ENCODE peak calls at places on chromosomes 3 and 15, in eight cellular contexts. One of them, this sample, is unnamed.

GRCh38 chr3:108877906-108878305 is 55.3 kb downstream of the TRAT1 start:
- DNase-seq in transverse colon: no peak
- DNase-seq in Kasumi-1: no peak
- DNase-seq in fibroblast of the conjunctiva: no peak
- DNase-seq in GM03348: no peak
- DNase-seq in hippocampal formation: no peak
- DNase-seq in stimulated activated CD4-positive, alpha-beta T cell treated with anti-CD3 and anti-CD28 coated beads, TNF-alpha, amount 100 ng/mL, for 24 hours: no peak
- DNase-seq in hepatocyte: no peak
- DNase-seq in this sample: no peak

GRCh38 chr3:48268381-48268935 is 27.6 kb downstream of the ZNF589 start:
- DNase-seq in transverse colon: peak
- DNase-seq in fibroblast of the conjunctiva: no peak
- DNase-seq in stimulated activated CD4-positive, alpha-beta T cell treated with anti-CD3 and anti-CD28 coated beads, TNF-alpha, amount 100 ng/mL, for 24 hours: peak
- DNase-seq in hepatocyte: peak
- DNase-seq in Kasumi-1: no peak
- DNase-seq in hippocampal formation: no peak
- DNase-seq in GM03348: no peak
- DNase-seq in this sample: no peak

GRCh38 chr3:46846624-46847542 is 16.4 kb downstream of the MYL3 start:
- DNase-seq in hepatocyte: no peak
- DNase-seq in transverse colon: no peak
- DNase-seq in hippocampal formation: no peak
- DNase-seq in GM03348: no peak
- DNase-seq in fibroblast of the conjunctiva: no peak
- DNase-seq in stimulated activated CD4-positive, alpha-beta T cell treated with anti-CD3 and anti-CD28 coated beads, TNF-alpha, amount 100 ng/mL, for 24 hours: no peak
- DNase-seq in Kasumi-1: no peak
- DNase-seq in this sample: no peak

GRCh38 chr3:153970047-153970446 is 151.1 kb upstream of the ARHGEF26 start:
- DNase-seq in Kasumi-1: no peak
- DNase-seq in hippocampal formation: no peak
- DNase-seq in GM03348: no peak
- DNase-seq in transverse colon: no peak
- DNase-seq in stimulated activated CD4-positive, alpha-beta T cell treated with anti-CD3 and anti-CD28 coated beads, TNF-alpha, amount 100 ng/mL, for 24 hours: no peak
- DNase-seq in fibroblast of the conjunctiva: no peak
- DNase-seq in hepatocyte: no peak
- DNase-seq in this sample: no peak

GRCh38 chr3:28348286-28348636 is 260 bp upstream of the ZCWPW2 start:
- DNase-seq in transverse colon: no peak
- DNase-seq in Kasumi-1: no peak
- DNase-seq in fibroblast of the conjunctiva: peak
- DNase-seq in stimulated activated CD4-positive, alpha-beta T cell treated with anti-CD3 and anti-CD28 coated beads, TNF-alpha, amount 100 ng/mL, for 24 hours: no peak
- DNase-seq in hippocampal formation: no peak
- DNase-seq in hepatocyte: no peak
- DNase-seq in GM03348: peak
- DNase-seq in this sample: no peak

GRCh38 chr15:37035349-37035748 is 65.0 kb downstream of the MEIS2 start:
- DNase-seq in transverse colon: no peak
- DNase-seq in hippocampal formation: no peak
- DNase-seq in GM03348: peak
- DNase-seq in hepatocyte: no peak
- DNase-seq in Kasumi-1: no peak
- DNase-seq in stimulated activated CD4-positive, alpha-beta T cell treated with anti-CD3 and anti-CD28 coated beads, TNF-alpha, amount 100 ng/mL, for 24 hours: no peak
- DNase-seq in fibroblast of the conjunctiva: no peak
- DNase-seq in this sample: no peak

GRCh38 chr3:116306720-116307119 is 138.6 kb downstream of the LSAMP start:
- DNase-seq in Kasumi-1: no peak
- DNase-seq in hippocampal formation: no peak
- DNase-seq in hepatocyte: no peak
- DNase-seq in fibroblast of the conjunctiva: no peak
- DNase-seq in stimulated activated CD4-positive, alpha-beta T cell treated with anti-CD3 and anti-CD28 coated beads, TNF-alpha, amount 100 ng/mL, for 24 hours: no peak
- DNase-seq in GM03348: no peak
- DNase-seq in transverse colon: no peak
- DNase-seq in this sample: no peak

GRCh38 chr3:129002573-129003569 is 1.8 kb downstream of the EFCC1 start:
- DNase-seq in fibroblast of the conjunctiva: no peak
- DNase-seq in stimulated activated CD4-positive, alpha-beta T cell treated with anti-CD3 and anti-CD28 coated beads, TNF-alpha, amount 100 ng/mL, for 24 hours: no peak
- DNase-seq in Kasumi-1: no peak
- DNase-seq in transverse colon: no peak
- DNase-seq in GM03348: no peak
- DNase-seq in hepatocyte: no peak
- DNase-seq in hippocampal formation: no peak
- DNase-seq in this sample: no peak

GRCh38 chr3:74631341-74631740 is 16.9 kb upstream of the CNTN3 start:
- DNase-seq in hepatocyte: no peak
- DNase-seq in hippocampal formation: no peak
- DNase-seq in Kasumi-1: no peak
- DNase-seq in transverse colon: no peak
- DNase-seq in fibroblast of the conjunctiva: no peak
- DNase-seq in GM03348: peak
- DNase-seq in stimulated activated CD4-positive, alpha-beta T cell treated with anti-CD3 and anti-CD28 coated beads, TNF-alpha, amount 100 ng/mL, for 24 hours: no peak
- DNase-seq in this sample: no peak

GRCh38 chr15:39362832-39363561 is 217.9 kb upstream of the THBS1 start:
- DNase-seq in fibroblast of the conjunctiva: peak
- DNase-seq in stimulated activated CD4-positive, alpha-beta T cell treated with anti-CD3 and anti-CD28 coated beads, TNF-alpha, amount 100 ng/mL, for 24 hours: no peak
- DNase-seq in GM03348: peak
- DNase-seq in hippocampal formation: no peak
- DNase-seq in hepatocyte: peak
- DNase-seq in Kasumi-1: no peak
- DNase-seq in transverse colon: no peak
- DNase-seq in this sample: no peak

GRCh38 chr3:122615303-122615702 is 37.9 kb downstream of the PARP15 start:
- DNase-seq in Kasumi-1: no peak
- DNase-seq in hepatocyte: no peak
- DNase-seq in hippocampal formation: no peak
- DNase-seq in GM03348: no peak
- DNase-seq in transverse colon: no peak
- DNase-seq in stimulated activated CD4-positive, alpha-beta T cell treated with anti-CD3 and anti-CD28 coated beads, TNF-alpha, amount 100 ng/mL, for 24 hours: no peak
- DNase-seq in fibroblast of the conjunctiva: no peak
- DNase-seq in this sample: no peak

GRCh38 chr3:38084019-38084968 is 45.3 kb downstream of the DLEC1 start:
- DNase-seq in fibroblast of the conjunctiva: no peak
- DNase-seq in GM03348: peak
- DNase-seq in hippocampal formation: no peak
- DNase-seq in hepatocyte: peak
- DNase-seq in Kasumi-1: no peak
- DNase-seq in stimulated activated CD4-positive, alpha-beta T cell treated with anti-CD3 and anti-CD28 coated beads, TNF-alpha, amount 100 ng/mL, for 24 hours: peak
- DNase-seq in transverse colon: no peak
- DNase-seq in this sample: no peak

GRCh38 chr3:138493804-138494606 is 59.6 kb downstream of the ESYT3 start:
- DNase-seq in fibroblast of the conjunctiva: peak
- DNase-seq in hepatocyte: no peak
- DNase-seq in GM03348: peak
- DNase-seq in hippocampal formation: no peak
- DNase-seq in transverse colon: no peak
- DNase-seq in Kasumi-1: peak
- DNase-seq in stimulated activated CD4-positive, alpha-beta T cell treated with anti-CD3 and anti-CD28 coated beads, TNF-alpha, amount 100 ng/mL, for 24 hours: no peak
- DNase-seq in this sample: no peak

GRCh38 chr15:58520936-58521292 is 89.1 kb downstream of the LIPC start:
- DNase-seq in stimulated activated CD4-positive, alpha-beta T cell treated with anti-CD3 and anti-CD28 coated beads, TNF-alpha, amount 100 ng/mL, for 24 hours: no peak
- DNase-seq in transverse colon: no peak
- DNase-seq in Kasumi-1: peak
- DNase-seq in hippocampal formation: no peak
- DNase-seq in GM03348: no peak
- DNase-seq in fibroblast of the conjunctiva: no peak
- DNase-seq in hepatocyte: no peak
- DNase-seq in this sample: no peak

GRCh38 chr3:45642731-45643152 is 46.5 kb upstream of the SACM1L start:
- DNase-seq in Kasumi-1: peak
- DNase-seq in hippocampal formation: no peak
- DNase-seq in GM03348: no peak
- DNase-seq in transverse colon: no peak
- DNase-seq in stimulated activated CD4-positive, alpha-beta T cell treated with anti-CD3 and anti-CD28 coated beads, TNF-alpha, amount 100 ng/mL, for 24 hours: no peak
- DNase-seq in fibroblast of the conjunctiva: peak
- DNase-seq in hepatocyte: no peak
- DNase-seq in this sample: no peak

GRCh38 chr15:89665449-89666146 is 10.3 kb upstream of the KIF7 start:
- DNase-seq in GM03348: peak
- DNase-seq in hepatocyte: peak
- DNase-seq in transverse colon: peak
- DNase-seq in fibroblast of the conjunctiva: no peak
- DNase-seq in hippocampal formation: no peak
- DNase-seq in Kasumi-1: no peak
- DNase-seq in stimulated activated CD4-positive, alpha-beta T cell treated with anti-CD3 and anti-CD28 coated beads, TNF-alpha, amount 100 ng/mL, for 24 hours: peak
- DNase-seq in this sample: no peak

GRCh38 chr3:178703268-178703975 is 167.2 kb downstream of the KCNMB2 start:
- DNase-seq in GM03348: no peak
- DNase-seq in hippocampal formation: no peak
- DNase-seq in hepatocyte: peak
- DNase-seq in transverse colon: no peak
- DNase-seq in stimulated activated CD4-positive, alpha-beta T cell treated with anti-CD3 and anti-CD28 coated beads, TNF-alpha, amount 100 ng/mL, for 24 hours: no peak
- DNase-seq in fibroblast of the conjunctiva: peak
- DNase-seq in Kasumi-1: no peak
- DNase-seq in this sample: no peak

GRCh38 chr3:120263792-120264191 is 21.2 kb downstream of the GPR156 start:
- DNase-seq in hippocampal formation: no peak
- DNase-seq in stimulated activated CD4-positive, alpha-beta T cell treated with anti-CD3 and anti-CD28 coated beads, TNF-alpha, amount 100 ng/mL, for 24 hours: no peak
- DNase-seq in transverse colon: no peak
- DNase-seq in hepatocyte: no peak
- DNase-seq in fibroblast of the conjunctiva: no peak
- DNase-seq in Kasumi-1: no peak
- DNase-seq in GM03348: no peak
- DNase-seq in this sample: no peak

This sample was measured in substantia nigra.